ENCODE peak calls at places on chromosomes 16 and 17, in six cellular contexts. X is left cardiac atrium; I is stimulated activated CD8-positive, alpha-beta memory T cell treated with anti-CD3 and anti-CD28 coated beads, Interleukin-7, amount 100 ng/mL, for 1 hour; Q is GM10248; H is skeletal muscle cell; R is Right ventricle myocardium superior. D is an unnamed sample.

GRCh38 chr16:53055603-53056527 is 1.1 kb downstream of the CHD9 start:
- DNase-seq in Q (no peak), H (peak; percentile 41), X (peak; percentile 58), R (no peak), I (no peak), D (no peak)

GRCh38 chr17:78414178-78415162 is 36.0 kb downstream of the PGS1 start:
- DNase-seq in X (no peak), R (no peak), Q (no peak), I (peak; percentile 13), H (no peak), D (no peak)

GRCh38 chr16:66935319-66936011 is at the start of gene CES2:
- DNase-seq in I (no peak), Q (no peak), H (no peak), R (peak; percentile 78), X (peak; percentile 65), D (no peak)

GRCh38 chr16:83689385-83689831 is 118.4 kb upstream of the HSBP1 start:
- DNase-seq in I (no peak), H (peak; percentile 88), Q (peak; percentile 18), R (no peak), X (no peak), D (no peak)

GRCh38 chr17:50518265-50519023 is 10.2 kb downstream of the MYCBPAP start:
- DNase-seq in I (no peak), Q (no peak), H (no peak), X (no peak), R (no peak), D (no peak)

GRCh38 chr17:81890447-81891302 is 711 bp downstream of the ALYREF start:
- DNase-seq in R (no peak), H (no peak), I (no peak), Q (no peak), X (no peak), D (no peak)

GRCh38 chr16:908526-909155 is 62.1 kb downstream of the LMF1 start:
- DNase-seq in Q (no peak), H (no peak), R (peak; percentile 30), X (no peak), I (no peak), D (no peak)

GRCh38 chr16:81551141-81551808 is 106.7 kb downstream of the CMIP start:
- DNase-seq in Q (peak; percentile 71), R (no peak), X (no peak), H (no peak), I (no peak), D (no peak)

GRCh38 chr16:842061-842476 is 41.5 kb upstream of the GNG13 start:
- DNase-seq in H (peak; percentile 4), Q (no peak), X (no peak), R (peak; percentile 33), I (no peak), D (no peak)

GRCh38 chr16:74438492-74438979 is 17.3 kb upstream of the CLEC18B start:
- DNase-seq in Q (no peak), R (no peak), I (no peak), H (no peak), X (no peak), D (no peak)

GRCh38 chr16:22300427-22301071 is 3.3 kb downstream of the POLR3E start:
- DNase-seq in Q (peak; percentile 54), X (peak; percentile 69), I (no peak), R (peak; percentile 78), H (no peak), D (no peak)

GRCh38 chr17:17314501-17315071 is 11.4 kb downstream of the NT5M start:
- DNase-seq in Q (no peak), X (no peak), I (no peak), R (peak; percentile 13), H (no peak), D (no peak)

GRCh38 chr16:9495824-9496223 is 404.4 kb downstream of the HAPSTR1 start:
- DNase-seq in R (no peak), I (no peak), Q (no peak), H (no peak), X (no peak), D (no peak)

GRCh38 chr16:1532081-1532760 is 1.2 kb upstream of the TMEM204 start:
- DNase-seq in R (peak; percentile 94), X (peak; percentile 88), I (no peak), Q (no peak), H (no peak), D (no peak)

GRCh38 chr17:17580662-17581470 is 10.6 kb downstream of the PEMT start:
- DNase-seq in H (no peak), Q (no peak), I (no peak), R (no peak), X (no peak), D (no peak)

GRCh38 chr16:10992797-10993196 is 48.4 kb downstream of the CLEC16A start:
- DNase-seq in H (peak; percentile 59), I (no peak), X (peak; percentile 46), R (peak; percentile 54), Q (no peak), D (no peak)